ENCODE peak calls at places on chromosomes 6 and 20, in five cellular contexts. L is heart left ventricle, V is right lobe of liver, B is tibial nerve, I is transverse colon. Y is an unnamed sample.

GRCh38 chr6:157054531-157054979 is 268.8 kb downstream of the TMEM242 start:
- DNase-seq in B (no peak), V (no peak), I (no peak), L (no peak), Y (no peak)

GRCh38 chr6:105302617-105303128 is 100.2 kb downstream of the PREP start:
- DNase-seq in L (no peak), B (no peak), V (no peak), I (no peak), Y (no peak)

GRCh38 chr6:33592595-33593413 is 12.7 kb upstream of the BAK1 start:
- DNase-seq in V (no peak), B (no peak), L (no peak), I (peak; percentile 78), Y (peak; percentile 41)

GRCh38 chr6:2695464-2696095 is 55.1 kb downstream of the MYLK4 start:
- DNase-seq in B (no peak), V (no peak), I (no peak), L (no peak), Y (no peak)

GRCh38 chr6:157761331-157761921 is 61.6 kb upstream of the SNX9 start:
- DNase-seq in I (no peak), B (no peak), L (no peak), V (no peak), Y (no peak)

GRCh38 chr6:90038951-90039653 is 144.8 kb downstream of the GJA10 start:
- DNase-seq in V (no peak), I (peak; percentile 28), B (no peak), L (no peak), Y (no peak)

GRCh38 chr20:9397928-9398327 is 116.5 kb upstream of the LAMP5 start:
- DNase-seq in B (no peak), I (no peak), V (no peak), L (peak; percentile 54), Y (no peak)

GRCh38 chr20:51036226-51036625 is 13.3 kb upstream of the KCNG1 start:
- DNase-seq in V (no peak), L (no peak), I (no peak), B (no peak), Y (no peak)

GRCh38 chr20:5171790-5172164 is 45.0 kb downstream of the CDS2 start:
- DNase-seq in L (no peak), V (no peak), I (no peak), B (no peak), Y (peak; percentile 24)

GRCh38 chr6:6734463-6735455 is 146.2 kb downstream of the LY86 start:
- DNase-seq in V (no peak), B (no peak), I (peak; percentile 43), L (no peak), Y (no peak)

GRCh38 chr20:23937303-23938117 is 51.1 kb downstream of the GGTLC1 start:
- DNase-seq in I (peak; percentile 30), B (no peak), L (peak; percentile 42), V (no peak), Y (peak; percentile 82)

GRCh38 chr6:31652925-31653724 is 664 bp upstream of the BAG6 start:
- DNase-seq in V (peak; percentile 86), L (peak; percentile 90), B (peak; percentile 80), I (peak; percentile 91), Y (peak; percentile 94)

GRCh38 chr20:1900321-1900791 is 5.1 kb downstream of the SIRPA start:
- DNase-seq in B (peak; percentile 25), V (no peak), L (peak; percentile 61), I (peak; percentile 33), Y (peak; percentile 48)

DNA sequence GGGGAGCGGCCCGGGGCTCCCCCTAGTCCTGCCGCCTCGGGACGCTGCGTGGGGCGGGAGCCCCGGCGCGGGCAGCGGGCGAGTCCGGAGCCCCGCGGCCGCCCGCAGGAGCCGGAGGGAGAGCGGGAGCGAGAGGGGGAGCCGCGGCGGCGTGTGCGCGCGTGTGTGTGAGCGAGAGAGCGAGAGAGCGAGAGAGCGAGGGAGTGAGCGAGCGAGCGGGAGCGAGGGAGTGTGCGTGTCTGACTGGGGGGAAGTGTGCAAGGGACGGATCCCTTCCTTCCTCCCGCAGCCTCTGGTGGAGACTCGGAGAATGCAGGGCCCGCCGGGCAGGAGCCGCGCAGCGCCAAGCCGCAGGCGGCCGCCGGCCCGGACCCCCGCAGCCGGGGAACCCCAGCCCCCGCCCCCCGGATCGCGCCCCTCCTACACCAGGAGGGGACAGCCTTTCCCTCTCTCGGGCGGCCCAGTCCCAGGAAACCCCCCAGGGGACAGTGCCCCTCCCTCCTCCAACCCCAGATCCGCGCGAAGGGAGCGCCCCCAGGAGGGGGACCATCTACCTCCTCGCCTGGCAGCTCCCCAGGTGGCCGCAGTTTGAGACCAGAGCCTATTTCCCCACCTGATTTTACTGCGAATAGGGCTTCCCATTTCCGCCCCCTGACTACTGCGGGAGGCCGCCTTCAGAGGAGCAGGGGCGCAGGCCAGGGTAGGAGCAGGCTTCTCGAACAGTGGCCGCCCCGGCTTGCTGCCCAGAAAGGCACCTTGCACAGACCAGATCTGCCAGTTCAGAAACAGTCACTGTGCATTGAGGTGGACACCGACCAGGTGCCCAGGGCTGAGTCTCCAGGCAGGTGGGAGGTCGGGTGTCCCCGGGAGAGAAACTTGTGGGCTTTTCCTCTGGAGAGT is at the start of gene CDH22:
- DNase-seq in B (no peak), V (no peak), L (peak; percentile 51), I (no peak), Y (peak; percentile 67)
- H3K4me3 ChIP-seq in B (peak within 1 kb of the TSS; percentile 29), V (peak within 1 kb of the TSS; percentile 38), L (peak within 1 kb of the TSS; percentile 24), I (peak within 1 kb of the TSS; percentile 37), Y (peak within 1 kb of the TSS; percentile 53)

GRCh38 chr6:167090171-167090570 is 32.7 kb upstream of the CCR6 start:
- DNase-seq in L (no peak), I (no peak), V (no peak), B (no peak), Y (no peak)
- H3K4me1 ChIP-seq in L (no peaks in the 10 kb centered on the region), I (no peaks in the 10 kb centered on the region), V (no peaks in the 10 kb centered on the region), B (no peaks in the 10 kb centered on the region), Y (no peaks in the 10 kb centered on the region)

DNA sequence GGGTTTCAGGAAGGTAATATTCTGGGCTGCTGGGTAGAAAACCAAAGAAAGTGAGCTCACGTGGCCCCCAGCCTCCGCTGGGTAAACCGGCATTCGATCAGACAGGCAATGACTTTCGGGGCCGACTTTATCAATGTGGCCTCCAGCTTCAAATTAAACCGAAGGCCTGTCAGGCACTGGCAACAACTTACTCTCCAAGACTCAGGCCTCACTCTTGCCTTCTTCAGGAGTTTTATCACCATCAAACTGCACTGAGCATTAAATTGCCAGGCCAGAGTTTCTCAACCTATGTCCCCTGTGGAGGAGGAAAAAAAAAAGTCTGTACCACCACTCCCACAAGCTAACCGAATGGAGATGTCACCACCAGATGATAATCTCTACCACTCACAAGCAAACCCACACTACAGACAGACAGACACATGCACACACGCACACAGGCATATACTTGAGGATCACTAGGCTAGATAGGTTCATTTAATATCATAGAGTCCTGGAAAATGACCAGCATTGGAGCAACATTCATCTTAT is 1.1 kb upstream of the MBOAT1 start:
- DNase-seq in B (no peak), I (no peak), V (no peak), L (no peak), Y (no peak)
- TF ChIP-seq POLR2A in B (no peak), I (no peak), V (no peak), L (no peak), Y (no peak)

GRCh38 chr20:10910535-10911239 is 236.9 kb upstream of the JAG1 start:
- DNase-seq in V (no peak), L (no peak), I (no peak), B (no peak), Y (no peak)
- H3K4me3 ChIP-seq in V (no peak overlapping the region), L (peak overlapping the region; percentile 18), I (no peak overlapping the region), B (no peak overlapping the region), Y (no peak overlapping the region)

Y was measured in testis.